ENCODE peak calls at places on chromosomes 1 and 21, in eight cellular contexts. U, C, X, Z, K, Q, V and P are unnamed samples.

GRCh38 chr21:15729674-15730483 is at the start of gene USP25:
- DNase-seq in K (peak), U (peak), C (peak), V (peak), X (peak), Q (peak), Z (peak), P (peak)

GRCh38 chr1:170634819-170635410 is 29.0 kb upstream of the PRRX1 start:
- DNase-seq in X (no peak), V (no peak), Z (no peak), U (no peak), C (no peak), K (no peak), Q (no peak), P (no peak)

GRCh38 chr1:46996659-46997281 is 26.7 kb upstream of the CYP4X1 start:
- DNase-seq in K (no peak), Q (no peak), U (no peak), X (no peak), C (no peak), Z (no peak), V (no peak), P (no peak)

GRCh38 chr1:163131981-163132380 is 62.8 kb downstream of the RGS4 start:
- DNase-seq in K (no peak), C (no peak), U (no peak), X (no peak), Q (no peak), Z (no peak), V (no peak), P (no peak)

GRCh38 chr1:2629627-2630497 is 3.0 kb downstream of the MMEL1 start:
- DNase-seq in X (no peak), Z (no peak), K (no peak), C (no peak), Q (no peak), U (no peak), V (no peak), P (no peak)

GRCh38 chr1:234969630-234970370 is 158.8 kb downstream of the TOMM20 start:
- DNase-seq in K (peak), X (no peak), Q (peak), V (no peak), Z (peak), U (no peak), C (peak), P (no peak)

GRCh38 chr1:111705841-111706240 is 33.4 kb downstream of the INKA2 start:
- DNase-seq in V (no peak), X (no peak), Z (no peak), U (no peak), Q (no peak), C (no peak), K (no peak), P (no peak)

GRCh38 chr1:161045749-161046573 is at the start of gene USF1:
- DNase-seq in Z (peak), V (peak), U (peak), X (peak), Q (peak), K (peak), C (peak), P (peak)

GRCh38 chr1:15737324-15738319 is 1.6 kb downstream of the SLC25A34 start:
- DNase-seq in C (no peak), U (no peak), X (no peak), Z (no peak), Q (no peak), K (no peak), V (no peak), P (no peak)

GRCh38 chr1:225847610-225848009 is 34.6 kb downstream of the TMEM63A start:
- DNase-seq in K (no peak), Q (peak), U (no peak), V (no peak), X (no peak), C (no peak), Z (no peak), P (no peak)

GRCh38 chr1:89125571-89126233 is at the start of gene GBP2:
- DNase-seq in Z (no peak), V (no peak), Q (no peak), U (peak), C (no peak), X (peak), K (no peak), P (peak)

GRCh38 chr1:205631010-205631726 is 643 bp downstream of the ELK4 start:
- DNase-seq in X (peak), V (peak), Z (peak), U (peak), C (peak), K (peak), Q (peak), P (peak)

GRCh38 chr1:160083968-160084770 is 2.8 kb downstream of the KCNJ9 start:
- DNase-seq in U (peak), C (peak), X (peak), Q (no peak), Z (peak), K (peak), V (peak), P (no peak)

GRCh38 chr1:151058682-151059341 is 610 bp downstream of the CDC42SE1 start:
- DNase-seq in X (no peak), U (peak), K (peak), C (peak), Z (no peak), V (no peak), Q (no peak), P (no peak)

GRCh38 chr1:6477039-6477820 is 11.3 kb upstream of the TNFRSF25 start:
- DNase-seq in V (no peak), X (no peak), U (no peak), C (no peak), Q (no peak), K (no peak), Z (no peak), P (no peak)

GRCh38 chr1:94180650-94181049 is 56.7 kb downstream of the ARHGAP29 start:
- DNase-seq in V (no peak), X (no peak), K (no peak), Z (no peak), C (no peak), Q (no peak), U (no peak), P (no peak)

GRCh38 chr1:21378705-21379494 is 61.0 kb upstream of the NBPF3 start:
- DNase-seq in Z (no peak), V (no peak), Q (no peak), X (no peak), U (no peak), K (no peak), C (no peak), P (no peak)

GRCh38 chr21:41506526-41507520 is 1.1 kb downstream of the TMPRSS2 start:
- DNase-seq in V (no peak), U (peak), K (no peak), Q (no peak), Z (no peak), C (peak), X (no peak), P (no peak)

GRCh38 chr1:160354388-160354985 is 11.3 kb downstream of the NCSTN start:
- DNase-seq in V (no peak), X (no peak), Q (no peak), U (peak), Z (peak), C (no peak), K (peak), P (peak)

GRCh38 chr1:200488375-200489165 is 78.7 kb upstream of the ZNF281 start:
- DNase-seq in K (peak), V (no peak), C (peak), U (peak), Z (peak), X (peak), Q (peak), P (peak)

GRCh38 chr1:13808729-13809131 is 108.7 kb downstream of the PRDM2 start:
- DNase-seq in Q (no peak), X (no peak), V (no peak), K (peak), Z (no peak), C (no peak), U (no peak), P (peak)

GRCh38 chr1:74733616-74734484 is 898 bp downstream of the TYW3 start:
- DNase-seq in Q (peak), K (peak), X (peak), C (no peak), V (no peak), U (peak), Z (peak), P (peak)